ENCODE peak calls at places on chromosomes 12 and 14, in seven cellular contexts. C is choroid plexus epithelial cell, H is epithelial cell of esophagus, D is colonic mucosa, B is MCF 10A, O is breast epithelium, Y is neural crest cell. J is an unnamed sample.

GRCh38 chr12:51622564-51622963 is 31.5 kb downstream of the SCN8A start:
- DNase-seq in O (no peak), C (peak), B (peak), H (no peak), D (no peak), Y (no peak), J (no peak)

GRCh38 chr14:67620217-67620789 is 583 bp downstream of the ARG2 start:
- DNase-seq in H (peak), B (peak), O (no peak), D (peak), C (peak), Y (peak), J (no peak)

GRCh38 chr12:16350682-16351081 is 3.2 kb downstream of the MGST1 start:
- DNase-seq in O (peak), D (no peak), H (peak), C (peak), Y (no peak), B (peak), J (no peak)

GRCh38 chr14:94423465-94424056 is 29.0 kb downstream of the SERPINA11 start:
- DNase-seq in C (peak), D (peak), B (peak), H (peak), O (peak), Y (peak), J (no peak)

GRCh38 chr14:66117600-66117999 is 368.6 kb upstream of the CCDC196 start:
- DNase-seq in C (peak), O (no peak), Y (no peak), H (peak), D (no peak), B (peak), J (no peak)

GRCh38 chr14:87334997-87335675 is 657.8 kb downstream of the GALC start:
- DNase-seq in Y (no peak), C (no peak), O (no peak), B (peak), H (peak), D (no peak), J (no peak)

GRCh38 chr12:62194616-62195015 is 65.6 kb upstream of the USP15 start:
- DNase-seq in O (no peak), C (peak), D (no peak), B (peak), H (peak), Y (no peak), J (no peak)

GRCh38 chr14:76217179-76217578 is 65.5 kb downstream of the GPATCH2L start:
- DNase-seq in C (no peak), B (no peak), H (no peak), D (no peak), Y (no peak), O (no peak), J (no peak)

GRCh38 chr12:21416611-21417121 is 20.8 kb upstream of the PYROXD1 start:
- DNase-seq in Y (no peak), C (peak), D (no peak), H (no peak), O (no peak), B (no peak), J (no peak)

GRCh38 chr12:43847427-43847826 is 11.5 kb downstream of the TMEM117 start:
- DNase-seq in H (peak), D (no peak), C (peak), Y (no peak), O (no peak), B (peak), J (no peak)

GRCh38 chr14:86799244-86799647 is 1193.7 kb downstream of the GALC start:
- DNase-seq in Y (no peak), B (peak), D (no peak), C (peak), O (no peak), H (peak), J (no peak)

GRCh38 chr14:30521899-30522736 is 36.8 kb upstream of the G2E3 start:
- DNase-seq in C (peak), Y (no peak), H (peak), B (peak), O (no peak), D (no peak), J (no peak)

GRCh38 chr14:105328678-105329390 is 14.3 kb downstream of the PACS2 start:
- DNase-seq in H (no peak), C (no peak), Y (no peak), B (no peak), D (no peak), O (no peak), J (no peak)

GRCh38 chr12:1644523-1645438 is 15.8 kb downstream of the WNT5B start:
- DNase-seq in B (peak), O (peak), Y (no peak), D (peak), C (peak), H (peak), J (no peak)

GRCh38 chr14:37546621-37547447 is 48.2 kb downstream of the FOXA1 start:
- DNase-seq in D (peak), C (peak), O (no peak), Y (no peak), B (no peak), H (no peak), J (no peak)

GRCh38 chr12:51959211-51959610 is 7.7 kb downstream of the ACVR1B start:
- DNase-seq in Y (no peak), B (no peak), O (no peak), D (peak), C (peak), H (peak), J (no peak)

GRCh38 chr14:99521176-99522024 is 40.2 kb downstream of the CCNK start:
- DNase-seq in O (no peak), Y (no peak), B (no peak), D (no peak), C (no peak), H (no peak), J (no peak)

GRCh38 chr12:53391667-53392244 is 11.8 kb downstream of the SP1 start:
- DNase-seq in D (no peak), C (no peak), O (no peak), Y (no peak), H (peak), B (no peak), J (no peak)

GRCh38 chr12:124386059-124386458 is 91.2 kb downstream of the RFLNA start:
- DNase-seq in B (peak), D (no peak), O (no peak), Y (no peak), H (no peak), C (peak), J (no peak)

GRCh38 chr14:23629831-23630396 is 6.2 kb upstream of the DHRS2 start:
- DNase-seq in H (peak), D (no peak), Y (no peak), C (no peak), B (no peak), O (no peak), J (no peak)

GRCh38 chr14:86777950-86778602 is 1214.9 kb downstream of the GALC start:
- DNase-seq in C (peak), O (no peak), B (peak), D (no peak), H (peak), Y (no peak), J (no peak)

GRCh38 chr12:67589078-67589477 is 59.5 kb upstream of the DYRK2 start:
- DNase-seq in H (no peak), O (no peak), B (no peak), C (no peak), D (no peak), Y (no peak), J (no peak)

GRCh38 chr14:102900631-102901571 is 21.6 kb upstream of the AMN start:
- DNase-seq in H (no peak), O (no peak), C (no peak), B (no peak), D (no peak), Y (no peak), J (no peak)

GRCh38 chr12:123444396-123445026 is 8.0 kb upstream of the RILPL2 start:
- DNase-seq in C (peak), B (peak), Y (no peak), D (no peak), O (no peak), H (peak), J (no peak)

GRCh38 chr12:104499668-104500328 is 43.0 kb downstream of the CHST11 start:
- DNase-seq in B (no peak), Y (no peak), D (no peak), H (no peak), C (no peak), O (no peak), J (no peak)

GRCh38 chr14:21990116-21990515 is 316.5 kb upstream of the OR4E1 start:
- DNase-seq in H (no peak), O (no peak), Y (no peak), B (peak), C (peak), D (no peak), J (no peak)

DNA sequence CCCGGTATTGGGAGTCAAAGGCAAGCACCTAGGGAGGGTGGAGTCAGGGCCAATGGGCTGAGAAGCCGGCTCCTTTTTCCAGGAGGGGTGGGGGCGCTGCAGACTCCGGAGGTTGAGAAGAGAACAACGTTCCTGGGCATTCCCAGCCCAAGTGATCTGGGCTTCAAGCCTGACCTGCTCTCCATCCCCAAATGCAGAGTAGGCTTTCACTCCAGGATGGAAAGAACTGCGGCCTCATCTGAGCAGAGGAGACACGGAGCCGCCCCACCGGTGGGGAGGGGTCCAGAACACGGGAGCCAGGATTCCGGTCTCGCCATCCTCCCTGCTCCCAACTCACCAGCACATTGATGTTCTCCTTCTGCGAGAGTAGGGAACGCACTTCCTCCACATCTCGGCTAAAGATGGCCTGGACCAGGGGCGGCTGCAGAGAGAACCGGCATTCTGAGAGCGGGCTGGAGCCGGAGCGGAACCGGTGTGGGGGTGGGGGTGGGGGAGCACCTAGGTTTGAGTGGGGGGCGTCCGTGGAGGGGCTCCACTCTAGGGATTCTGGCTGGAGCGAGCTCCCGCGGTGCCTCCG is 605 bp downstream of the ANKRD52 start:
- DNase-seq in Y (peak), O (no peak), D (peak), H (peak), B (peak), C (peak), J (no peak)
- TF ChIP-seq CTCF in Y (no peak), O (no peak), D (no peak), H (no peak), B (no peak), C (no peak), J (no peak)

DNA sequence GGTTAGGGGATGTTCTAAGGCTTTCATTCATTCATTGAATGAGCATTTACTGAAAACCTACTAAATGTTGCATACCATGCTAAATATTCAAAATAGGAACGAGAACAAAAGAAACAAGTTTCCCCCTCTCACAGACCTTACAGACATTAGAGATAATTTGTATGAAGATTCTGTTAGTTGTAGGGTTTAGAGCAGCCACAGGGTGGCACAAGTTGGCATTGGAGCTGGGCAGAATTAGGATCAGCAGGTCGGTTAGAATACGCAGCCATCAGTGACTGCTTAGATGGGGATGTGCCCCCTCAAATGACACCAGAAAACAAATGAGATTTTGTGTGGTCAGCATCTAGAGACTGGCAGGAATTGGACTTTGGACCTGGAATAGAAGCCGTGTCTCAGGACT is 166.3 kb upstream of the DAAM1 start:
- DNase-seq in B (peak), Y (no peak), O (no peak), H (peak), C (no peak), D (no peak), J (no peak)
- TF ChIP-seq CTCF in B (no peak), Y (no peak), O (no peak), H (peak), C (peak), D (no peak), J (no peak)

GRCh38 chr12:95653761-95654546 is 102.7 kb upstream of the USP44 start:
- DNase-seq in H (peak), D (no peak), O (no peak), B (peak), C (peak), Y (no peak), J (no peak)

GRCh38 chr12:95663525-95663924 is 112.2 kb upstream of the USP44 start:
- DNase-seq in C (peak), B (no peak), Y (no peak), D (no peak), O (no peak), H (no peak), J (no peak)

GRCh38 chr12:95661360-95661759 is 110.1 kb upstream of the USP44 start:
- DNase-seq in D (no peak), O (no peak), Y (no peak), C (no peak), H (no peak), B (no peak), J (no peak)

GRCh38 chr12:95658386-95658785 is 107.1 kb upstream of the USP44 start:
- DNase-seq in B (no peak), H (no peak), O (no peak), C (no peak), Y (no peak), D (peak), J (no peak)
- TF ChIP-seq CTCF in B (no peak), H (no peak), O (no peak), C (no peak), Y (no peak), D (no peak), J (no peak)

DNA sequence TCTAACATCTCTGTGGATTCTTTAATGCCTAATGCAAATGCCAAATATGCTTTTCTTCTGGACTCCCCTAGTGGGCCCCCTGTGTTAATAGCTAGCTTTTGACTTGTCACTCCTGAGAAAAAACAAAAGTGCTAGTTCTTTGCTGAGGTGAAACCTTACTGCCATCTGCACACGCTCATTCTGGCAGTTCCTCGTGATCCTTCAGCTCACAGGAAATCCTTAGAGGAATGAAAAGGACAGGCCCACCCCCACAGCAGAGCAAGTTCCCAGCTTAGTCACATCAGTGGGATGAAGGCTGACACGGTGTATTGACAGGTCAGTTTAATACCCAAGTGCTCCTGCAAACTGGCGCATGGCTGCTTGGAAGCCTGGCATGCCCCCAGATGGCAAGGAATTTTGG is 165.1 kb upstream of the ATP2B1 start:
- DNase-seq in Y (no peak), C (peak), B (no peak), D (no peak), H (peak), O (no peak), J (no peak)
- TF ChIP-seq CTCF in Y (no peak), C (no peak), B (no peak), D (no peak), H (no peak), O (no peak), J (no peak)

GRCh38 chr12:6752181-6752930 is 585 bp downstream of the MLF2 start:
- DNase-seq in C (peak), B (peak), Y (no peak), D (peak), H (peak), O (no peak), J (no peak)
- TF ChIP-seq CTCF in C (peak), B (no peak), Y (peak), D (no peak), H (peak), O (no peak), J (no peak)

GRCh38 chr12:132056959-132057358 is 87.2 kb downstream of the DDX51 start:
- DNase-seq in O (no peak), D (no peak), C (no peak), B (no peak), Y (no peak), H (no peak), J (no peak)

GRCh38 chr12:132055535-132056096 is 88.5 kb downstream of the DDX51 start:
- DNase-seq in B (no peak), C (no peak), H (no peak), D (no peak), Y (no peak), O (no peak), J (no peak)

GRCh38 chr12:132057691-132058090 is 86.4 kb downstream of the DDX51 start:
- DNase-seq in C (no peak), B (no peak), D (no peak), O (no peak), Y (no peak), H (no peak), J (no peak)

GRCh38 chr12:132054983-132055382 is 89.1 kb downstream of the DDX51 start:
- DNase-seq in D (no peak), H (no peak), Y (no peak), O (no peak), B (no peak), C (no peak), J (no peak)

GRCh38 chr12:132056320-132056719 is 87.8 kb downstream of the DDX51 start:
- DNase-seq in Y (no peak), B (no peak), D (no peak), C (no peak), H (no peak), O (no peak), J (no peak)
- TF ChIP-seq CTCF in Y (no peak), B (no peak), D (no peak), C (no peak), H (no peak), O (no peak), J (no peak)

GRCh38 chr12:127386723-127387122 is 880.2 kb upstream of the TMEM132C start:
- DNase-seq in O (no peak), D (no peak), C (no peak), H (no peak), B (no peak), Y (no peak), J (no peak)

GRCh38 chr12:127383281-127383680 is 883.7 kb upstream of the TMEM132C start:
- DNase-seq in C (no peak), H (peak), O (no peak), B (peak), Y (no peak), D (no peak), J (no peak)

GRCh38 chr12:127381681-127382080 is 885.3 kb upstream of the TMEM132C start:
- DNase-seq in Y (no peak), D (no peak), H (peak), C (peak), B (peak), O (no peak), J (no peak)

GRCh38 chr12:127381043-127381668 is 885.8 kb upstream of the TMEM132C start:
- DNase-seq in Y (peak), H (peak), B (peak), C (peak), O (no peak), D (peak), J (peak)
- TF ChIP-seq CTCF in Y (peak), H (peak), B (peak), C (peak), O (peak), D (peak), J (peak)

DNA sequence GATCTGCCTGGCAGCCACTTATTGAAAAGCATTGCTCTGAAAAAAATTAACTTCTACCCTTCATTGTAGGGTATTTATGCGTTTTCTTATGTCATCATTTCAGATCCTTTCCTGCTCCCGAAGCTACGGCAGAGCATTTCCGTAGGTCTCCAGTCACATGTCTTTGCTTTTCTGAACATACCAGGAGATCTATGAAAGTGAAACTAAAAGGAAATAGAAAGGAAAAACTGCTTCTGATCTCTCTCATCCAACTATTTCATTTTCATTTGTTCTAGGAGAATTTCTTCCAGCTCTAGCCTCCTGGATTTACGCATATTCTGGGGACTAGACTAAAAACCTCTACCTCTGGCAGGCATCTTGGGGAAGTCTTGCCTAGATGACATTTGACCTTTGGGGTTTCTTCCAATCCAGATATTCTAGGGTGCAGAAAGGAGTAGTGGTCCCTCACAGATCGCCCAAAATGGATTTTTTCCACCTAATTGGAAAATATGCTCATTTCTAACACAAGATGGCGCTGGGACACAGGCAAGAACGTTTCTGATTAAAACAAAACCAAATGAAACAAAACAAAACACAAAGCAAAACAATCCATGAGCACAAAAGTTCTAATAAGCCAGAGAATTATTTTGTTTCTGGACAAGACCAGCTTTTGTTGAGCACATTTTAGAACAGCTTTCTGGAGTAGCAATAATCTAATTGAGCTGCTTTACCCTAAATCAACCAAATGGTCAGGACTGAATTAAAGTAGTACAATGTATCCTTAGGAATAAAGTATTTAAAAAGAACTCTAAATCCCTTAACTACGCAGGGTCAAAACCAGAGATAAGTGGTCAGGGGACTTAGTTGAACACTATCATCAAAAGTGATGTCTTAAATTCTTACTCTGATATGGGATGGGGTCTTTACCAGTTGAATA is 12.2 kb upstream of the PARP11 start:
- DNase-seq in D (peak), B (peak), C (peak), H (peak), Y (no peak), O (no peak), J (no peak)
- TF ChIP-seq CTCF in D (peak), B (peak), C (peak), H (peak), Y (peak), O (peak), J (peak)

GRCh38 chr12:27486986-27487385 is 37.0 kb upstream of the PPFIBP1 start:
- DNase-seq in D (no peak), O (no peak), C (no peak), H (no peak), Y (no peak), B (no peak), J (no peak)

GRCh38 chr12:27491226-27491625 is 32.8 kb upstream of the PPFIBP1 start:
- DNase-seq in C (no peak), Y (no peak), O (no peak), D (no peak), H (no peak), B (no peak), J (no peak)

GRCh38 chr12:27493260-27493935 is 30.6 kb upstream of the PPFIBP1 start:
- DNase-seq in H (peak), D (no peak), Y (no peak), C (peak), B (no peak), O (no peak), J (no peak)

GRCh38 chr12:27488479-27488878 is 35.5 kb upstream of the PPFIBP1 start:
- DNase-seq in D (no peak), H (no peak), O (no peak), B (no peak), Y (no peak), C (peak), J (no peak)
- TF ChIP-seq CTCF in D (no peak), H (no peak), O (no peak), B (no peak), Y (no peak), C (peak), J (no peak)

GRCh38 chr12:12081836-12082497 is 11.2 kb downstream of the BCL2L14 start:
- DNase-seq in B (peak), C (peak), D (peak), O (no peak), Y (no peak), H (peak), J (no peak)
- TF ChIP-seq CTCF in B (peak), C (peak), D (no peak), O (no peak), Y (peak), H (peak), J (no peak)